ENCODE peak calls at places on chromosomes 16 and 17, in four cellular contexts. E is ovary, U is endothelial cell of umbilical vein, R is AG10803. I is an unnamed sample.

GRCh38 chr17:45253879-45254278 is 8.0 kb downstream of the SPATA32 start:
- DNase-seq in E (no peak), U (no peak), R (no peak), I (no peak)

GRCh38 chr17:4364622-4365041 is 1.8 kb downstream of the UBE2G1 start:
- DNase-seq in E (peak; percentile 40), U (no peak), R (no peak), I (no peak)

GRCh38 chr16:57470683-57471082 is 8.2 kb downstream of the POLR2C start:
- DNase-seq in E (peak; percentile 87), U (peak; percentile 38), R (no peak), I (peak; percentile 66)

GRCh38 chr17:29469251-29469650 is 79.1 kb downstream of the TAOK1 start:
- DNase-seq in E (no peak), U (no peak), R (no peak), I (peak; percentile 34)

GRCh38 chr17:1907818-1908698 is 78.3 kb downstream of the RPA1 start:
- DNase-seq in E (peak; percentile 45), U (peak; percentile 25), R (peak; percentile 39), I (peak; percentile 60)

GRCh38 chr17:15651583-15652110 is 32.1 kb upstream of the FBXW10B start:
- DNase-seq in E (peak; percentile 84), U (peak; percentile 98), R (peak; percentile 99), I (peak; percentile 98)

GRCh38 chr17:57486978-57487377 is 230.7 kb downstream of the MSI2 start:
- DNase-seq in E (no peak), U (no peak), R (no peak), I (no peak)

GRCh38 chr17:74643826-74644225 is 20.3 kb upstream of the CD300E start:
- DNase-seq in E (no peak), U (no peak), R (no peak), I (no peak)

GRCh38 chr16:66695935-66696668 is 441 bp downstream of the CMTM4 start:
- DNase-seq in E (peak; percentile 63), U (peak; percentile 10), R (no peak), I (no peak)

GRCh38 chr17:57394375-57394774 is 138.1 kb downstream of the MSI2 start:
- DNase-seq in E (no peak), U (no peak), R (no peak), I (no peak)

GRCh38 chr16:31193874-31194273 is 8.7 kb downstream of the PYCARD start:
- DNase-seq in E (no peak), U (no peak), R (no peak), I (no peak)

GRCh38 chr17:78315355-78316114 is 44.3 kb downstream of the SOCS3 start:
- DNase-seq in E (peak; percentile 91), U (peak; percentile 76), R (peak; percentile 83), I (peak; percentile 90)

GRCh38 chr16:4085405-4085970 is 30.8 kb downstream of the ADCY9 start:
- DNase-seq in E (no peak), U (no peak), R (no peak), I (no peak)

GRCh38 chr17:19237389-19238166 is 412 bp downstream of the EPN2 start:
- DNase-seq in E (peak; percentile 66), U (peak; percentile 51), R (no peak), I (no peak)

GRCh38 chr17:59804910-59805381 is 87.8 kb downstream of the TUBD1 start:
- DNase-seq in E (no peak), U (no peak), R (peak; percentile 49), I (no peak)

GRCh38 chr17:30235386-30236296 is at the start of gene SLC6A4:
- DNase-seq in E (no peak), U (no peak), R (no peak), I (no peak)

GRCh38 chr17:59837362-59838195 is 55.2 kb downstream of the TUBD1 start:
- DNase-seq in E (no peak), U (peak; percentile 99), R (peak; percentile 100), I (peak; percentile 100)

GRCh38 chr17:57881143-57881542 is 31.3 kb upstream of the MRPS23 start:
- DNase-seq in E (peak; percentile 70), U (peak; percentile 37), R (peak; percentile 95), I (peak; percentile 93)

GRCh38 chr17:3886776-3887175 is 6.1 kb downstream of the CAMKK1 start:
- DNase-seq in E (no peak), U (no peak), R (no peak), I (peak; percentile 18)

GRCh38 chr16:56606688-56607618 is 1.4 kb upstream of the MT2A start:
- DNase-seq in E (peak; percentile 81), U (peak; percentile 96), R (peak; percentile 99), I (peak; percentile 98)

GRCh38 chr17:4487820-4488716 is 10.6 kb upstream of the SPNS2 start:
- DNase-seq in E (no peak), U (no peak), R (no peak), I (no peak)

GRCh38 chr16:11016993-11017392 is 72.6 kb downstream of the CLEC16A start:
- DNase-seq in E (no peak), U (peak; percentile 64), R (peak; percentile 49), I (peak; percentile 64)

GRCh38 chr17:40407460-40407859 is 10.2 kb downstream of the TOP2A start:
- DNase-seq in E (no peak), U (no peak), R (no peak), I (no peak)

GRCh38 chr16:4814542-4815173 is 12.2 kb upstream of the ROGDI start:
- DNase-seq in E (peak; percentile 63), U (no peak), R (no peak), I (peak; percentile 20)

GRCh38 chr17:56913000-56913866 is 616 bp downstream of the TRIM25 start:
- DNase-seq in E (no peak), U (peak; percentile 21), R (no peak), I (peak; percentile 25)

GRCh38 chr17:64354824-64355535 is 35.7 kb downstream of the PECAM1 start:
- DNase-seq in E (no peak), U (peak; percentile 82), R (peak; percentile 58), I (peak; percentile 71)

GRCh38 chr17:71978435-71978834 is 142.4 kb upstream of the SOX9 start:
- DNase-seq in E (no peak), U (no peak), R (no peak), I (no peak)

GRCh38 chr17:71974051-71974450 is 146.8 kb upstream of the SOX9 start:
- DNase-seq in E (no peak), U (no peak), R (no peak), I (no peak)

GRCh38 chr17:71980171-71980570 is 140.6 kb upstream of the SOX9 start:
- DNase-seq in E (no peak), U (no peak), R (peak; percentile 3), I (no peak)

GRCh38 chr17:71975998-71976649 is 144.7 kb upstream of the SOX9 start:
- DNase-seq in E (peak; percentile 48), U (no peak), R (peak; percentile 97), I (peak; percentile 95)

DNA sequence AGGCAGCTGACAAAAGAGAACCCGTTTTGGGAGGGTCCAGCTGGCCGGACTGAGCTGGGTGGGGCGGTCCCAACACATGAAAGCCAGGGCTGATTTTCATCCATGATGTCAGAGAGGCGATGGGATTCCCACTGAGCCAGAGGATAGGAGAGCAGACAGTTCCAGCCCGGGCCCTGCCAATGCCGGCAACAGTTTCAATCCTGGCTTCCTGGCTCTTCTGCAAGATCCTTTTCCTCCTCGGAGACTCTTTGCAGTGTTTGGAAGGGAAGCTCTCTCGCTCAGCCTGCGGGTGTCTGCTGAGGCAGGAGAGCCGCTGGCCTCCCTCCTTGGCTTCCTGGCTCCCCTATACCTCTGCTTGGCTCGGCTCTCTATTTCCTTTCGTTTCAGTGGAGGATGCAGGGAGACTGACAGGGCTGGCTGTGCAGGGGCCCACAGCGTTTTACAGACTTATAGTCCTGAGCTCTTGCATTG is 145.5 kb upstream of the SOX9 start:
- DNase-seq in E (peak; percentile 33), U (no peak), R (peak; percentile 46), I (peak; percentile 46)
- H3K4me3 ChIP-seq in E (peak overlapping the region; percentile 34), U (no peak overlapping the region), R (peak overlapping the region; percentile 61), I (peak overlapping the region; percentile 57)

DNA sequence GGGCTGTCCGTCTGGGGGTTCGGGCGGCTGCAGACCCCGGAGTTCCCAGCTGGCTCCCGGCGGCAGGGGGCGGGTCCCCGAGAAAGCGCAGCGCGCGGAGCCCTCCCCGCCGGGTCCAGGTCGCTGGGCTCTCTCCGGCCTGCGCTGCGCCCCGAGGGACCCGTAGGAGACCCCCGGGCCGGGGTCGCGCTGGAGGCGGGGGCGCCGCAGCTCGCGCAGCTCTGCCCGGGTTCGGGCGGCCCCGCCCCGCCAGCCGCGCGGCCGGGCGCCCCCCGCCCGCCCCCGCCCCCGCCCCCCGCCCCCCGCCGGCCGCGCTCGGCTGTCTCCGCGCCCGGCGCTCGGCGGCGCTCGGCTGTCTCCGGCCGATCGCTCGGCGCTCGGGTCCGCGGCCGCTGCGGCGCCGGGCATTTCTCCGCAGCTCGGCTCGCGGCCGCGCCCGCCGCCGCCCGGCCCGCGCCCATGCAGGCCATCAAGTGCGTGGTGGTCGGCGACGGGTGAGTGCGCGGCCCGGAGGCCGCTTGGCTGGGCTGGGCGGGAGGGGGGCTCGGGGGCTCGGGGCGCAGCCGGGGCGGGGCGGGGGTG is at the start of gene RAC3:
- DNase-seq in E (no peak), U (no peak), R (no peak), I (peak; percentile 41)
- TF ChIP-seq CTCF in E (no peak), U (no peak), R (no peak), I (no peak)

GRCh38 chr16:15833551-15833950 is 23.3 kb downstream of the MYH11 start:
- DNase-seq in E (no peak), U (no peak), R (no peak), I (no peak)
- H3K4me3 ChIP-seq in E (no peak overlapping the region), U (no peak overlapping the region), R (no peak overlapping the region), I (no peak overlapping the region)

GRCh38 chr17:5793899-5794298 is 209.6 kb upstream of the NLRP1 start:
- DNase-seq in E (no peak), U (peak; percentile 64), R (no peak), I (peak; percentile 54)
- TF ChIP-seq CTCF in E (no peak), U (peak; percentile 26), R (peak; percentile 27), I (peak; percentile 68)

GRCh38 chr16:89911375-89911774 is 7.3 kb upstream of the MC1R start:
- DNase-seq in E (no peak), U (no peak), R (no peak), I (no peak)

GRCh38 chr16:89910717-89911354 is 7.8 kb upstream of the MC1R start:
- DNase-seq in E (no peak), U (no peak), R (no peak), I (no peak)

GRCh38 chr16:89912143-89912542 is 6.5 kb upstream of the MC1R start:
- DNase-seq in E (no peak), U (no peak), R (no peak), I (no peak)

GRCh38 chr16:89913408-89914387 is 5.0 kb upstream of the MC1R start:
- DNase-seq in E (no peak), U (no peak), R (no peak), I (no peak)

DNA sequence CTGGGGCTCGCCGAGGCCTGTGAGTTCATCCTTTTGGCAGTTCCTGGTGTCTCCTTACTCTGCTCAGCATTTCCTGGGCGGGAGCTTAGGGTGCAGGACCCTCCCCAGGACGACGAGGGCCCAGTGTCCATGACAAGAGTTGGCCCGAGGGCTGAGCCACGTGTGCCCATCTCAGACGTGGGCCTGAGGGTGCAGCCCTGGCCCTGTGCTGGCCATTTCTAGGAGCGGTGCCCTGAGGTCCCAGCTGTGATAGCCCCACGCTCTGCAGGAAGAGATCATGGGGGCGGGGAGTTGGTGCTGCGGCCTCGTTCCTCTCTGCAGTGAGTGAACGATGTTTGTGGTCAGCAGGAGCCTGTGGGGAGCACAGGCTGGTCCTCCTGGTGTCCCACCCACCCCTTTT is 6.0 kb upstream of the MC1R start:
- DNase-seq in E (no peak), U (no peak), R (no peak), I (no peak)
- H3K4me3 ChIP-seq in E (no peak overlapping the region), U (no peak overlapping the region), R (no peak overlapping the region), I (no peak overlapping the region)

GRCh38 chr17:38589462-38590114 is 16.2 kb downstream of the SRCIN1 start:
- DNase-seq in E (no peak), U (no peak), R (no peak), I (no peak)
- TF ChIP-seq CTCF in E (no peak), U (no peak), R (no peak), I (no peak)

GRCh38 chr16:25066426-25066746 is 45.2 kb upstream of the LCMT1 start:
- DNase-seq in E (no peak), U (no peak), R (no peak), I (no peak)
- H3K4me3 ChIP-seq in E (peak overlapping the region; percentile 91), U (peak overlapping the region; percentile 58), R (peak overlapping the region; percentile 54), I (peak overlapping the region; percentile 75)

I was measured in choroid plexus epithelial cell.